ENCODE peak calls at places on chromosomes 16 and 17, in six cellular contexts. One of them, this sample, is unnamed.

GRCh38 chr16:22743401-22743800 is 70.6 kb upstream of the HS3ST2 start:
- DNase-seq in SK-N-MC: no peak
- DNase-seq in ACHN: no peak
- DNase-seq in skeletal muscle cell: no peak
- DNase-seq in stimulated activated CD4-positive, alpha-beta T cell treated with anti-CD3 and anti-CD28 coated beads, Interleukin-1b, Interleukin-23, amount 100 ng/mL, for 1 hour: no peak
- DNase-seq in fibroblast of the conjunctiva: no peak
- DNase-seq in this sample: no peak

GRCh38 chr16:87002717-87003413 is 314.3 kb downstream of the C16orf95 start:
- DNase-seq in SK-N-MC: no peak
- DNase-seq in ACHN: no peak
- DNase-seq in skeletal muscle cell: peak; percentile 72
- DNase-seq in stimulated activated CD4-positive, alpha-beta T cell treated with anti-CD3 and anti-CD28 coated beads, Interleukin-1b, Interleukin-23, amount 100 ng/mL, for 1 hour: no peak
- DNase-seq in fibroblast of the conjunctiva: peak; percentile 14
- DNase-seq in this sample: no peak

GRCh38 chr17:59838196-59838911 is 54.4 kb downstream of the TUBD1 start:
- DNase-seq in SK-N-MC: no peak
- DNase-seq in ACHN: peak; percentile 47
- DNase-seq in skeletal muscle cell: no peak
- DNase-seq in stimulated activated CD4-positive, alpha-beta T cell treated with anti-CD3 and anti-CD28 coated beads, Interleukin-1b, Interleukin-23, amount 100 ng/mL, for 1 hour: no peak
- DNase-seq in fibroblast of the conjunctiva: no peak
- DNase-seq in this sample: no peak

GRCh38 chr17:37816951-37817350 is 72.1 kb upstream of the HNF1B start:
- DNase-seq in SK-N-MC: no peak
- DNase-seq in ACHN: no peak
- DNase-seq in skeletal muscle cell: no peak
- DNase-seq in stimulated activated CD4-positive, alpha-beta T cell treated with anti-CD3 and anti-CD28 coated beads, Interleukin-1b, Interleukin-23, amount 100 ng/mL, for 1 hour: no peak
- DNase-seq in fibroblast of the conjunctiva: no peak
- DNase-seq in this sample: no peak

GRCh38 chr16:69036399-69037091 is 68.9 kb upstream of the HAS3 start:
- DNase-seq in SK-N-MC: no peak
- DNase-seq in ACHN: no peak
- DNase-seq in skeletal muscle cell: no peak
- DNase-seq in stimulated activated CD4-positive, alpha-beta T cell treated with anti-CD3 and anti-CD28 coated beads, Interleukin-1b, Interleukin-23, amount 100 ng/mL, for 1 hour: no peak
- DNase-seq in fibroblast of the conjunctiva: no peak
- DNase-seq in this sample: no peak

GRCh38 chr16:3112881-3113574 is 642 bp downstream of the ZNF205 start:
- DNase-seq in SK-N-MC: no peak
- DNase-seq in ACHN: no peak
- DNase-seq in skeletal muscle cell: no peak
- DNase-seq in stimulated activated CD4-positive, alpha-beta T cell treated with anti-CD3 and anti-CD28 coated beads, Interleukin-1b, Interleukin-23, amount 100 ng/mL, for 1 hour: no peak
- DNase-seq in fibroblast of the conjunctiva: no peak
- DNase-seq in this sample: no peak

GRCh38 chr17:44820631-44821196 is 9.4 kb downstream of the GJC1 start:
- DNase-seq in SK-N-MC: no peak
- DNase-seq in ACHN: peak; percentile 86
- DNase-seq in skeletal muscle cell: peak; percentile 51
- DNase-seq in stimulated activated CD4-positive, alpha-beta T cell treated with anti-CD3 and anti-CD28 coated beads, Interleukin-1b, Interleukin-23, amount 100 ng/mL, for 1 hour: no peak
- DNase-seq in fibroblast of the conjunctiva: peak; percentile 62
- DNase-seq in this sample: no peak

GRCh38 chr17:82095777-82096708 is 2.0 kb downstream of the FASN start:
- DNase-seq in SK-N-MC: no peak
- DNase-seq in ACHN: no peak
- DNase-seq in skeletal muscle cell: no peak
- DNase-seq in stimulated activated CD4-positive, alpha-beta T cell treated with anti-CD3 and anti-CD28 coated beads, Interleukin-1b, Interleukin-23, amount 100 ng/mL, for 1 hour: no peak
- DNase-seq in fibroblast of the conjunctiva: no peak
- DNase-seq in this sample: no peak

GRCh38 chr17:39001703-39002637 is 34.8 kb upstream of the FBXO47 start:
- DNase-seq in SK-N-MC: no peak
- DNase-seq in ACHN: no peak
- DNase-seq in skeletal muscle cell: peak; percentile 65
- DNase-seq in stimulated activated CD4-positive, alpha-beta T cell treated with anti-CD3 and anti-CD28 coated beads, Interleukin-1b, Interleukin-23, amount 100 ng/mL, for 1 hour: no peak
- DNase-seq in fibroblast of the conjunctiva: peak; percentile 82
- DNase-seq in this sample: no peak

GRCh38 chr16:50941651-50942050 is 199.8 kb downstream of the CYLD start:
- DNase-seq in SK-N-MC: no peak
- DNase-seq in ACHN: no peak
- DNase-seq in skeletal muscle cell: no peak
- DNase-seq in stimulated activated CD4-positive, alpha-beta T cell treated with anti-CD3 and anti-CD28 coated beads, Interleukin-1b, Interleukin-23, amount 100 ng/mL, for 1 hour: no peak
- DNase-seq in fibroblast of the conjunctiva: no peak
- DNase-seq in this sample: no peak

GRCh38 chr17:82272495-82273326 is 789 bp downstream of the CSNK1D start:
- DNase-seq in SK-N-MC: no peak
- DNase-seq in ACHN: no peak
- DNase-seq in skeletal muscle cell: no peak
- DNase-seq in stimulated activated CD4-positive, alpha-beta T cell treated with anti-CD3 and anti-CD28 coated beads, Interleukin-1b, Interleukin-23, amount 100 ng/mL, for 1 hour: peak; percentile 12
- DNase-seq in fibroblast of the conjunctiva: no peak
- DNase-seq in this sample: no peak

GRCh38 chr17:61009619-61010018 is 332.0 kb downstream of the BCAS3 start:
- DNase-seq in SK-N-MC: no peak
- DNase-seq in ACHN: no peak
- DNase-seq in skeletal muscle cell: peak; percentile 16
- DNase-seq in stimulated activated CD4-positive, alpha-beta T cell treated with anti-CD3 and anti-CD28 coated beads, Interleukin-1b, Interleukin-23, amount 100 ng/mL, for 1 hour: no peak
- DNase-seq in fibroblast of the conjunctiva: peak; percentile 6
- DNase-seq in this sample: no peak

GRCh38 chr16:74035816-74036215 is 260.8 kb upstream of the PSMD7 start:
- DNase-seq in SK-N-MC: no peak
- DNase-seq in ACHN: peak; percentile 19
- DNase-seq in skeletal muscle cell: no peak
- DNase-seq in stimulated activated CD4-positive, alpha-beta T cell treated with anti-CD3 and anti-CD28 coated beads, Interleukin-1b, Interleukin-23, amount 100 ng/mL, for 1 hour: no peak
- DNase-seq in fibroblast of the conjunctiva: no peak
- DNase-seq in this sample: peak; percentile 25

GRCh38 chr16:28273511-28273910 is 18.8 kb upstream of the SBK1 start:
- DNase-seq in SK-N-MC: no peak
- DNase-seq in ACHN: no peak
- DNase-seq in skeletal muscle cell: no peak
- DNase-seq in stimulated activated CD4-positive, alpha-beta T cell treated with anti-CD3 and anti-CD28 coated beads, Interleukin-1b, Interleukin-23, amount 100 ng/mL, for 1 hour: no peak
- DNase-seq in fibroblast of the conjunctiva: no peak
- DNase-seq in this sample: no peak

GRCh38 chr17:75463612-75464011 is 7.2 kb downstream of the TMEM94 start:
- DNase-seq in SK-N-MC: no peak
- DNase-seq in ACHN: no peak
- DNase-seq in skeletal muscle cell: no peak
- DNase-seq in stimulated activated CD4-positive, alpha-beta T cell treated with anti-CD3 and anti-CD28 coated beads, Interleukin-1b, Interleukin-23, amount 100 ng/mL, for 1 hour: no peak
- DNase-seq in fibroblast of the conjunctiva: no peak
- DNase-seq in this sample: no peak

GRCh38 chr17:60314423-60314822 is 77.5 kb downstream of the USP32 start:
- DNase-seq in SK-N-MC: no peak
- DNase-seq in ACHN: no peak
- DNase-seq in skeletal muscle cell: no peak
- DNase-seq in stimulated activated CD4-positive, alpha-beta T cell treated with anti-CD3 and anti-CD28 coated beads, Interleukin-1b, Interleukin-23, amount 100 ng/mL, for 1 hour: no peak
- DNase-seq in fibroblast of the conjunctiva: no peak
- DNase-seq in this sample: no peak

GRCh38 chr17:76088041-76088867 is 9.3 kb downstream of the ZACN start:
- DNase-seq in SK-N-MC: no peak
- DNase-seq in ACHN: no peak
- DNase-seq in skeletal muscle cell: no peak
- DNase-seq in stimulated activated CD4-positive, alpha-beta T cell treated with anti-CD3 and anti-CD28 coated beads, Interleukin-1b, Interleukin-23, amount 100 ng/mL, for 1 hour: no peak
- DNase-seq in fibroblast of the conjunctiva: no peak
- DNase-seq in this sample: no peak

GRCh38 chr16:11479916-11480315 is 106.8 kb downstream of the LITAF start:
- DNase-seq in SK-N-MC: no peak
- DNase-seq in ACHN: no peak
- DNase-seq in skeletal muscle cell: no peak
- DNase-seq in stimulated activated CD4-positive, alpha-beta T cell treated with anti-CD3 and anti-CD28 coated beads, Interleukin-1b, Interleukin-23, amount 100 ng/mL, for 1 hour: no peak
- DNase-seq in fibroblast of the conjunctiva: no peak
- DNase-seq in this sample: no peak

GRCh38 chr16:84839054-84839453 is 19.3 kb downstream of the CRISPLD2 start:
- DNase-seq in SK-N-MC: no peak
- DNase-seq in ACHN: peak; percentile 85
- DNase-seq in skeletal muscle cell: no peak
- DNase-seq in stimulated activated CD4-positive, alpha-beta T cell treated with anti-CD3 and anti-CD28 coated beads, Interleukin-1b, Interleukin-23, amount 100 ng/mL, for 1 hour: no peak
- DNase-seq in fibroblast of the conjunctiva: peak; percentile 56
- DNase-seq in this sample: no peak

GRCh38 chr17:75869282-75870141 is 8.9 kb downstream of the TRIM47 start:
- DNase-seq in SK-N-MC: no peak
- DNase-seq in ACHN: no peak
- DNase-seq in skeletal muscle cell: no peak
- DNase-seq in stimulated activated CD4-positive, alpha-beta T cell treated with anti-CD3 and anti-CD28 coated beads, Interleukin-1b, Interleukin-23, amount 100 ng/mL, for 1 hour: no peak
- DNase-seq in fibroblast of the conjunctiva: peak; percentile 57
- DNase-seq in this sample: no peak